ENCODE peak calls at places on chromosomes 1 and 21, in four cellular contexts. One of them, this sample, is unnamed.
A peak's percentile ranks its signal among the peaks of the same experiment; 100 is the strongest.

GRCh38 chr1:204885288-204885711 is 14.6 kb downstream of the NFASC start:
- DNase-seq in HepG2: peak; percentile 63
- DNase-seq in SK-N-SH: no peak
- DNase-seq in H1: no peak
- DNase-seq in this sample: no peak

GRCh38 chr1:221575605-221576004 is 166.3 kb downstream of the DUSP10 start:
- DNase-seq in H1: no peak
- DNase-seq in SK-N-SH: no peak
- DNase-seq in HepG2: no peak
- DNase-seq in this sample: no peak

GRCh38 chr1:248805905-248806304 is 19.8 kb downstream of the SH3BP5L start:
- DNase-seq in HepG2: no peak
- DNase-seq in H1: no peak
- DNase-seq in SK-N-SH: no peak
- DNase-seq in this sample: no peak

GRCh38 chr1:182971219-182971618 is 18.3 kb upstream of the SHCBP1L start:
- DNase-seq in H1: no peak
- DNase-seq in HepG2: no peak
- DNase-seq in SK-N-SH: no peak
- DNase-seq in this sample: no peak

GRCh38 chr21:16302851-16303282 is 573.1 kb downstream of the USP25 start:
- DNase-seq in SK-N-SH: no peak
- DNase-seq in HepG2: no peak
- DNase-seq in H1: no peak
- DNase-seq in this sample: no peak

GRCh38 chr21:35981514-35982070 is 78.7 kb downstream of the SETD4 start:
- DNase-seq in H1: no peak
- DNase-seq in SK-N-SH: no peak
- DNase-seq in HepG2: no peak
- DNase-seq in this sample: no peak

GRCh38 chr1:2864203-2864905 is 62.9 kb upstream of the TTC34 start:
- DNase-seq in HepG2: no peak
- DNase-seq in H1: no peak
- DNase-seq in SK-N-SH: no peak
- DNase-seq in this sample: no peak

GRCh38 chr1:3283849-3284248 is 170.6 kb upstream of the ARHGEF16 start:
- DNase-seq in H1: no peak
- DNase-seq in SK-N-SH: peak; percentile 84
- DNase-seq in HepG2: peak; percentile 10
- DNase-seq in this sample: peak; percentile 60

GRCh38 chr1:32242341-32242851 is 4.6 kb upstream of the FAM167B start:
- DNase-seq in SK-N-SH: peak; percentile 66
- DNase-seq in HepG2: no peak
- DNase-seq in H1: no peak
- DNase-seq in this sample: no peak

GRCh38 chr21:40685121-40685630 is 161.8 kb downstream of the DSCAM start:
- DNase-seq in H1: no peak
- DNase-seq in SK-N-SH: no peak
- DNase-seq in HepG2: no peak
- DNase-seq in this sample: no peak

GRCh38 chr1:220430059-220430458 is 97.9 kb upstream of the MARK1 start:
- DNase-seq in H1: no peak
- DNase-seq in HepG2: no peak
- DNase-seq in SK-N-SH: no peak
- DNase-seq in this sample: no peak

GRCh38 chr1:8815582-8816285 is 1.7 kb downstream of the RERE start:
- DNase-seq in SK-N-SH: no peak
- DNase-seq in H1: no peak
- DNase-seq in HepG2: no peak
- DNase-seq in this sample: no peak

GRCh38 chr1:248811514-248812490 is 13.9 kb downstream of the SH3BP5L start:
- DNase-seq in HepG2: no peak
- DNase-seq in H1: no peak
- DNase-seq in SK-N-SH: no peak
- DNase-seq in this sample: no peak

GRCh38 chr1:84103197-84103992 is 40.7 kb upstream of the PRKACB start:
- DNase-seq in HepG2: peak; percentile 37
- DNase-seq in H1: no peak
- DNase-seq in SK-N-SH: no peak
- DNase-seq in this sample: no peak

GRCh38 chr1:30449003-30449402 is 274.4 kb downstream of the MATN1 start:
- DNase-seq in H1: no peak
- DNase-seq in SK-N-SH: no peak
- DNase-seq in HepG2: no peak
- DNase-seq in this sample: no peak

GRCh38 chr1:28248273-28249012 is 10.9 kb upstream of the SESN2 start:
- DNase-seq in SK-N-SH: peak; percentile 69
- DNase-seq in H1: no peak
- DNase-seq in HepG2: peak; percentile 61
- DNase-seq in this sample: no peak

GRCh38 chr1:236979149-236979890 is 24.9 kb downstream of the MT1HL1 start:
- DNase-seq in SK-N-SH: no peak
- DNase-seq in H1: no peak
- DNase-seq in HepG2: no peak
- DNase-seq in this sample: no peak

GRCh38 chr21:37848721-37849490 is 67.4 kb downstream of the KCNJ6 start:
- DNase-seq in HepG2: no peak
- DNase-seq in H1: no peak
- DNase-seq in SK-N-SH: no peak
- DNase-seq in this sample: no peak

GRCh38 chr1:243475966-243476365 is 220.1 kb downstream of the SDCCAG8 start:
- DNase-seq in H1: no peak
- DNase-seq in SK-N-SH: no peak
- DNase-seq in HepG2: no peak
- DNase-seq in this sample: no peak

GRCh38 chr1:196317535-196318522 is 290.4 kb downstream of the KCNT2 start:
- DNase-seq in H1: no peak
- DNase-seq in SK-N-SH: no peak
- DNase-seq in HepG2: peak; percentile 21
- DNase-seq in this sample: no peak

GRCh38 chr1:2646837-2647236 is 14.0 kb upstream of the MMEL1 start:
- DNase-seq in H1: no peak
- DNase-seq in SK-N-SH: no peak
- DNase-seq in HepG2: no peak
- DNase-seq in this sample: no peak

GRCh38 chr1:43705982-43706597 is 1.2 kb upstream of the ST3GAL3 start:
- DNase-seq in SK-N-SH: peak; percentile 16
- DNase-seq in HepG2: no peak
- DNase-seq in H1: no peak
- DNase-seq in this sample: no peak

GRCh38 chr1:212674872-212675271 is 24.8 kb downstream of the BATF3 start:
- DNase-seq in SK-N-SH: no peak
- DNase-seq in H1: no peak
- DNase-seq in HepG2: no peak
- DNase-seq in this sample: no peak

GRCh38 chr1:20587639-20588017 is 1.3 kb upstream of the CDA start:
- DNase-seq in H1: no peak
- DNase-seq in HepG2: peak; percentile 21
- DNase-seq in SK-N-SH: no peak
- DNase-seq in this sample: no peak

GRCh38 chr21:31370893-31371652 is 27.0 kb upstream of the TIAM1 start:
- DNase-seq in HepG2: no peak
- DNase-seq in SK-N-SH: no peak
- DNase-seq in H1: no peak
- DNase-seq in this sample: no peak

GRCh38 chr1:41329662-41330587 is 31.3 kb upstream of the FOXO6 start:
- DNase-seq in SK-N-SH: no peak
- DNase-seq in HepG2: no peak
- DNase-seq in H1: no peak
- DNase-seq in this sample: no peak

GRCh38 chr1:182561432-182561831 is 27.6 kb downstream of the RNASEL start:
- DNase-seq in H1: no peak
- DNase-seq in HepG2: no peak
- DNase-seq in SK-N-SH: no peak
- DNase-seq in this sample: no peak

GRCh38 chr1:191140038-191140437 is 662.4 kb upstream of the BRINP3 start:
- DNase-seq in SK-N-SH: no peak
- DNase-seq in HepG2: no peak
- DNase-seq in H1: no peak
- DNase-seq in this sample: no peak

GRCh38 chr1:185453496-185454192 is 136.6 kb upstream of the IVNS1ABP start:
- DNase-seq in H1: no peak
- DNase-seq in SK-N-SH: no peak
- DNase-seq in HepG2: no peak
- DNase-seq in this sample: no peak

GRCh38 chr1:29227511-29227910 is 3.2 kb downstream of the MECR start:
- DNase-seq in SK-N-SH: no peak
- DNase-seq in HepG2: no peak
- DNase-seq in H1: no peak
- DNase-seq in this sample: no peak

GRCh38 chr1:177183801-177184200 is 13.0 kb downstream of the BRINP2 start:
- DNase-seq in SK-N-SH: no peak
- DNase-seq in HepG2: no peak
- DNase-seq in H1: no peak
- DNase-seq in this sample: no peak

GRCh38 chr1:85398391-85399064 is 66.4 kb downstream of the DDAH1 start:
- DNase-seq in H1: no peak
- DNase-seq in SK-N-SH: no peak
- DNase-seq in HepG2: no peak
- DNase-seq in this sample: no peak

GRCh38 chr1:85582687-85583354 is 2.3 kb downstream of the CCN1 start:
- DNase-seq in HepG2: no peak
- DNase-seq in SK-N-SH: no peak
- DNase-seq in H1: no peak
- DNase-seq in this sample: no peak

DNA sequence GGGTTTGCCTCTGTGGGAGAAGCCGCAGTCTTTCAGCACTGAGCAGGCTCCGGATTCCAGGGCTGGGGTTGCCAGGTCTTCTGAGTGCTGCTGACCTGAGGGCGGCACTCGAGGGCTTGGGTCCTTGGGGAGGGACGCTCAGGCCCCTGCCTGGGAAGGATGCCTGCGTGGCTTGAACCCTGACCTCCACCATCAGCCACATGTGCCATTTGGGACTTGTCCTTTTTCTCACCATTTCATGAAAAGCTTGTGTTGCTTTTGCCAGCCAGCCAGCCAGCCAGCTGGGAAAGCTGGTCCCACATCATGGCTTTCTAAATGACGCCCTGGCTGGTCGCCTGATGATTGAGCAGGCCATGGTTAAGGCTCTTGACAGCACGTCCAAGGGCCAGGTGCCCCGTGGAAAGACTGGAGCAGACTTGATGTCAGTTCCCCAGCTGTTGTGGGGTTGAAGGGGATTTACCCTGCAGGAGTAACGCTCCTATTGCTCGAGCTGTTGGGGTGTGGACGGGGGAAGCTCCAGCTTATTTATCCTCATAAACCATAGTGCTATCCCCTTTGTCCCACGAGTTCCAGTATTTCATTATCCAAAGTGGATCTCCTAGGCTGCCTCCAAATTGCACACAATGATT is 168.7 kb downstream of the CAMTA1 start:
- DNase-seq in SK-N-SH: no peak
- DNase-seq in H1: no peak
- DNase-seq in HepG2: no peak
- DNase-seq in this sample: no peak
- TF ChIP-seq TAF1 in SK-N-SH: no peak
- TF ChIP-seq TAF1 in H1: no peak
- TF ChIP-seq TAF1 in HepG2: no peak
- TF ChIP-seq TAF1 in this sample: no peak

DNA sequence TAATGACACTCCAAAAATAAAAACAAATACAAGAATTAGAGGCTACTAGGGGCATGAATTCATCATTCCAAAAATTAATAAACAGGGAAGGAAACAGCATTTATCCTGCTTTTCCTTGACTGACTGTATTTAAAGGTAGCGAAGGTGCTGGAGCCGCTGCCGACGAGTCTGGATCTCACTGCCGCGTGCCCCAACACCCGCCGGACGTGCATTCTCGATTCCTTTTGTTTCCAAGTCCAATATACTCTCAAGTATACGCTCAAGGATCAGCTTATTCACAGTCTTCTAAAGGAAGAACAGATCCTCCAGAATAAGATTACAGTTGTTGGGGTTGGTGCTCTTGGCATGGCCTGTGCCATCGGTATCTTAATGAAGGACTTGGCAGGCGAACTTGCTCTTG is 88.2 kb upstream of the GNG4 start:
- DNase-seq in H1: no peak
- DNase-seq in HepG2: no peak
- DNase-seq in SK-N-SH: no peak
- DNase-seq in this sample: no peak
- TF ChIP-seq POLR2AphosphoS5 in H1: no peak
- TF ChIP-seq POLR2AphosphoS5 in HepG2: no peak
- TF ChIP-seq POLR2AphosphoS5 in SK-N-SH: no peak
- TF ChIP-seq POLR2AphosphoS5 in this sample: no peak

GRCh38 chr1:172948457-172948856 is 102.3 kb downstream of the TNFSF18 start:
- DNase-seq in SK-N-SH: no peak
- DNase-seq in H1: no peak
- DNase-seq in HepG2: no peak
- DNase-seq in this sample: no peak
- TF ChIP-seq TAF1 in SK-N-SH: peak; percentile 47
- TF ChIP-seq TAF1 in H1: no peak
- TF ChIP-seq TAF1 in HepG2: no peak
- TF ChIP-seq TAF1 in this sample: no peak

DNA sequence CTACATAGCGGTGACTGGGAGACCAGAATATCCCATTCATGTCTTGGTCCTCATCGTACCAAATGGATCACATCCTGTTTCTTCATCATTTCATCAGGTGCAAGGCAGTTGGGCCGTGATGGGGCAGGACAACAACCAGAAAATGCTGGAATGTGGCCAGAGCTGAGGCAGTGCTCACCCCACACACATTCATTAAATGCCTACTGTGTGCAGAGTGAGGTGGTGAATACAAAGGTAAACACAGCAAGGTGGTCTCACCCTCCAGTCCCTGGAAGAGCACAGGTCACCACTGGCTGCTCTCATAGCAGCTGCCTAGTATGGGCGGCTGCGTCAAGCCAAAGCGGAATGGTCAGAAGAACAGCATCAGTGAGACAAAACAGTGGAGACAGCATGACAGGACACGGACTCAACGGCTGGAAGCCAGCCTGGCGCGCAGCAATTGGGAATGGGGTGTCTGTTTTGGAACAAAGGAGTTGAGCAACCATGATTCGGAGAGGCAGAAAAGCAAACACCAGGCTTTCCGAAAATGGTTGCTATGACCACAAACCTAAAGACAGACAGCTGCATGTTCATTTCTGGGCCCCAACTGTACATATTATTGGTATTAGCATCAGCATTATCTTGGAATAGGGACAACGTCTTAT is 5.6 kb upstream of the ADAMTSL4 start:
- DNase-seq in H1: no peak
- DNase-seq in SK-N-SH: peak; percentile 10
- DNase-seq in HepG2: peak; percentile 74
- DNase-seq in this sample: no peak
- TF ChIP-seq POLR2AphosphoS5 in H1: no peak
- TF ChIP-seq POLR2AphosphoS5 in SK-N-SH: no peak
- TF ChIP-seq POLR2AphosphoS5 in HepG2: no peak
- TF ChIP-seq POLR2AphosphoS5 in this sample: no peak

GRCh38 chr1:116130376-116130775 is 19.2 kb downstream of the MAB21L3 start:
- DNase-seq in H1: no peak
- DNase-seq in SK-N-SH: no peak
- DNase-seq in HepG2: no peak
- DNase-seq in this sample: no peak

GRCh38 chr1:116133696-116134095 is 22.5 kb downstream of the MAB21L3 start:
- DNase-seq in H1: no peak
- DNase-seq in SK-N-SH: no peak
- DNase-seq in HepG2: no peak
- DNase-seq in this sample: no peak

GRCh38 chr1:116134178-116134773 is 23.1 kb downstream of the MAB21L3 start:
- DNase-seq in H1: no peak
- DNase-seq in SK-N-SH: no peak
- DNase-seq in HepG2: no peak
- DNase-seq in this sample: no peak

GRCh38 chr1:116131170-116131569 is 20.0 kb downstream of the MAB21L3 start:
- DNase-seq in HepG2: no peak
- DNase-seq in H1: no peak
- DNase-seq in SK-N-SH: no peak
- DNase-seq in this sample: no peak

GRCh38 chr1:116131866-116132605 is 20.8 kb downstream of the MAB21L3 start:
- DNase-seq in HepG2: no peak
- DNase-seq in SK-N-SH: no peak
- DNase-seq in H1: no peak
- DNase-seq in this sample: no peak
- TF ChIP-seq TAF1 in HepG2: no peak
- TF ChIP-seq TAF1 in SK-N-SH: no peak
- TF ChIP-seq TAF1 in H1: no peak
- TF ChIP-seq TAF1 in this sample: no peak

This sample was measured in GM12891.